ENCODE peak calls at places on chromosomes 11 and 22, in eight cellular contexts. D is BJ, Q is lung, L is cardiac fibroblast, P is adrenal gland, C is foreskin fibroblast, R is fibroblast of lung, J is choroid plexus epithelial cell. H is an unnamed sample.

GRCh38 chr22:22745225-22746060 is 101.0 kb downstream of the GGTLC2 start:
- DNase-seq in C (peak), R (no peak), L (peak), Q (no peak), J (peak), P (peak), D (no peak), H (no peak)

GRCh38 chr11:70326365-70326803 is 55.9 kb downstream of the PPFIA1 start:
- DNase-seq in C (peak), Q (no peak), R (no peak), P (peak), L (peak), J (peak), D (peak), H (peak)

GRCh38 chr22:23047265-23047664 is 23.1 kb upstream of the GNAZ start:
- DNase-seq in Q (no peak), L (peak), C (no peak), R (no peak), P (no peak), D (no peak), J (no peak), H (no peak)

GRCh38 chr22:44622685-44623084 is 79.3 kb upstream of the PRR5 start:
- DNase-seq in C (no peak), D (no peak), J (no peak), Q (no peak), L (no peak), R (no peak), P (no peak), H (no peak)

GRCh38 chr22:37462983-37463382 is 23.2 kb downstream of the MFNG start:
- DNase-seq in C (peak), D (no peak), P (peak), R (no peak), Q (no peak), J (peak), L (peak), H (no peak)

GRCh38 chr22:18952022-18952421 is 15.9 kb upstream of the PRODH start:
- DNase-seq in P (no peak), D (no peak), R (no peak), C (no peak), L (no peak), Q (no peak), J (no peak), H (no peak)

GRCh38 chr22:40451230-40451629 is 80.8 kb downstream of the SGSM3 start:
- DNase-seq in Q (no peak), P (no peak), C (no peak), D (no peak), J (no peak), R (no peak), L (no peak), H (no peak)

GRCh38 chr22:31329029-31329428 is 17.1 kb downstream of the PATZ1 start:
- DNase-seq in P (no peak), L (no peak), Q (no peak), J (peak), C (no peak), R (peak), D (no peak), H (no peak)

GRCh38 chr11:69981119-69981770 is 96.9 kb upstream of the ANO1 start:
- DNase-seq in C (no peak), R (no peak), Q (no peak), J (no peak), P (no peak), L (no peak), D (no peak), H (no peak)

GRCh38 chr11:44564198-44564597 is 1.3 kb upstream of the CD82 start:
- DNase-seq in Q (no peak), C (no peak), L (no peak), R (peak), J (no peak), P (peak), D (no peak), H (no peak)
- H3K4me3 ChIP-seq in Q (no peak), C (no peak), L (no peak), R (no peak), J (no peak), P (peak), D (no peak), H (no peak)

DNA sequence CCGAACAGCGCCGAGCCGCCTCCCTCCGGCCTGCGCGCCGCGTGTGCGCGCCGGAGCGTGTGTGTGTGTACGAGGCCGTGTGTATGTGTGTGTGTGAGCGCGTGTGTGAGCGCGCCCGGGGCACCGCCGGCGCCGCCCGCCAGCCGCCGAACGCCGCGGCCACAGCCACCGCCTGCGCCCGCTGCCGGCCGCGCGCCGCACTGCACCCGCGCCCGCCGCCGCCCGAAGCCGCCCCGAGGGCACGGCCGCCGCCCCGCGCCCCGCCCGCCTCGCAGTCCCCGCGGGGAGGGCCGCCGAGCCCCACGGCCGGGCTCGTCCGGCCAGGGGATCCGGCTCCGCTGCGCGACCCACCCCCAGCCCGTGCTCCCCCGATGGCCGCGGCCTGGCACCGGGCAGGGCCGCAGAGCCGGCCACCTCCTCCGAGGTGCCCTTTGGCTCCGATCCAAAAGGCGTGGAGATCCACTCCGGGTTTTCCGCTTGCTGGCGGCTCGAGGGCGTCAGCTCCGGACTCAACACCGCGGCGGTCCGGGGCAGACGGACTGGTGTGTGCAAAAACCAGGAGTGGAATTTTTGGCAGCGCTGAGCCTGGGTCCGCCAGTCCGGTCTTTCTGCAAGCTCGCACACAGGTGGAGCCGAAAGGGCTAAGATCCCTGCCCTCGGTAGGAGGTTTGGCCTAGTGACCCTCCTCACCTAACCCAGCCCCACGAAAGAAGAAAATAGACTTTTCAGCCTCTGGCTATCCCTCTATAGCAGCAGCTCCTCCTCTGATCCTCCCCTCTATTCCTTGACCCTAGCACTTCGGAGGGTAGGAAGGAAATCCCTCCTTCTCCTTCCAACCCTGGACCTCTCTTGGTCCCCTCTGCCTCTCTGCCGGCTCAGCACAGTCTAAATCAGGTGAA is at the start of gene SYT7:
- DNase-seq in Q (peak), L (peak), J (peak), R (peak), C (peak), P (peak), D (peak), H (peak)
- TF ChIP-seq CTCF in Q (peak), L (no peak), J (peak), R (no peak), C (no peak), P (no peak), D (no peak), H (peak)

DNA sequence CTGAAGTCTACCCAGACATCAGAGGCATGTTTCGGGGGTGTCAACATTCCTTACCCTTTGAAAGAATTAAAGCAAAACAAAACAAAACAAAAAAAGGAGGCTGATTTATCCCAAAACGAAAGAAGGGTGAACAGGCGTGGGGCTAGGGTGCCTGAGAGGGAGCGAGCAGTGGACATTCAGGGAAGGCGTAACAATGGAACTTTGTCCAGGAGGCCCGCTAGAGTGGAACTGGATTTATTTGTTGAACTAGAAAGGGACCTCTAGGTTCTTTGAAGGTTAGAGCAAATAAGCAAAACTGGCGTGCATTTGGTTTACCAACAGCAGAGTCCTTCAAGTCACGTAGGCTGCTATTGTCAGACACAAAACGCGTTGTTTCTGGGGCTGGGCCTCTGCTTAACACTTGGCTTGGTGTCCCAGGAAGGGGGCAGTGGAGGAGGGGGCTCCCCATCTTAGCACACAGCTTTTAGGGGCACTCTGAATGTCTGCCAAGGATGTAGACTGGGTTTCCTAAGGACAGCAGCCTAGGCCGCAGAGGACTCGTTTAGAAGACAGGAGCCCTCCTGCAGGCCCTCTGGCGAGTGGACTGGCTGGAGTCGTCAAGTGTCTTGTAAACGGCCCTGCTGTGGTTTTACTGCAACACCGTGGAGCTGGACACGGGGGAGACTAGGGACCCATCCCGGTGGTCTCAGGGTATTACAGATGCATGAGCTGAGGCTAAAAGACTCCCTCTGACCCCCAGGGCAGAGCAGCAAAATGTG is 203.7 kb upstream of the SORL1-AS1 start:
- DNase-seq in J (peak), C (peak), P (no peak), L (no peak), D (no peak), Q (no peak), R (peak), H (no peak)
- H3K4me3 ChIP-seq in J (peak), C (peak), P (peak), L (no peak), D (no peak), Q (no peak), R (peak), H (peak)

DNA sequence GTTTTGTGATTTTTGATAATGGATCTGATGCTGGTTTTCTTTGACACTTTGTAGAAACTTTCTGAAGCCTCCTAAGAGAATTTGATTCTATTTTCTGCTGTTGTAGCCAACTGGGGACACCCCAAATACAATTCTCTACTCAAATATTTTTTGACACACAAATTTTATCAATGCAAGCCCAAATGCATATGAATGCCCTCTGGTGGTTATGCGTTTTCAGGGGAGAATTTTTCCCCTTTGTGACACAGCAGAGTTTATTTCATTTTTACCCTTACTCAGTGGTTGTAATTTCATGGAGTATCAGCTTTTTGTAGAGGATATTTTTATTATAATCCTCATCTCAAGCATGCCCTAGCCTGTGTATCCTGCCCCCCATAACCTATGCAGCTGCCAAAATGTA is 44.7 kb upstream of the MTMR2 start:
- DNase-seq in C (peak), Q (no peak), R (no peak), D (no peak), P (no peak), L (no peak), J (peak), H (no peak)
- TF ChIP-seq CTCF in C (peak), Q (no peak), R (peak), D (peak), P (no peak), L (peak), J (peak), H (peak)

GRCh38 chr11:96215094-96215782 is 127.8 kb downstream of the MAML2 start:
- DNase-seq in R (peak), J (peak), D (no peak), Q (no peak), L (peak), C (peak), P (peak), H (no peak)
- H3K4me3 ChIP-seq in R (no peak), J (no peak), D (no peak), Q (no peak), L (no peak), C (no peak), P (no peak), H (no peak)

GRCh38 chr11:57460017-57460755 is at the start of gene RTN4RL2:
- DNase-seq in P (peak), D (no peak), L (peak), C (peak), Q (peak), R (peak), J (peak), H (no peak)
- TF ChIP-seq CTCF in P (no peak), D (peak), L (no peak), C (no peak), Q (no peak), R (peak), J (peak), H (peak)

DNA sequence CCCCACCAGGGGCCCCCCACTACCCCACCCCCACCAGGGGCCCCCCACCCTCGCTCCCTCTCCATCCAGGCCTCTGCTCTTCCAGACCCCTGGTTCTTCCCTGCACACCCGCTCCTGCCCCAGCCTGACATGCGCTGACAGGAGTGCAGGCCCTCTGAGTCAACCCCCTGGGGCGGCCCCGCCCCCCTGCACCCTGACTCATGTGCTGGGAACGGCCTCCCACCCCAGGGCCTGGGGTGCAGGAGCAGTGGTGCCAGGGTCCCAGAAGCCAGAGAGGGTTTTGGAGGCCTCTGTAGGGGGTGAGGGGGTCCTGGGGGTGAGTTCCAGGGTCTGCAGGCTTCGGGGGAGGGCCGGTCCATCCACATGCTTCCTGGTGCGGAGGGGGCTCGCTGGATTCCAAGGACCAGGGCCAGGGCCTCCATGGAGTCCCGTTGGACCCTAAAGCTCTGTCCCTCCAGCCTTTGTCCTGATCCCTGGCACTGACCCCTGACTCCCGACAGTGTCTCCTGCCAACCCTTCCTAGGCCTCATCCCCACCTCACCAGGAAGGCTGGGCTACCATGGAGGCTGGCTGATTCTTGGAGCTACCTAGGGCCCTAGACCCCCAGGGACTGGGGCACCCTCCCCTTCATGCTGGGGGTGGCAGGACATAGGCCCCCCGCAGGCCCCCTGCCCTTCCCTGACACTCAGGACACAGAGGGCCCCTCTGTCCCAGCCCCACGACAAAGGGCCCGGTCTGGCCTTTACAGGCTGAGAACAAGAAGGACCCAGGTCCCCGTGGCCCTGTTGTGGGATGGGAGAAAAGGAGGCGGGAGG is 583 bp upstream of the PKP3 start:
- DNase-seq in R (peak), C (peak), L (peak), J (peak), P (peak), D (peak), Q (no peak), H (no peak)
- H3K4me3 ChIP-seq in R (no peak), C (no peak), L (no peak), J (no peak), P (no peak), D (no peak), Q (no peak), H (no peak)

DNA sequence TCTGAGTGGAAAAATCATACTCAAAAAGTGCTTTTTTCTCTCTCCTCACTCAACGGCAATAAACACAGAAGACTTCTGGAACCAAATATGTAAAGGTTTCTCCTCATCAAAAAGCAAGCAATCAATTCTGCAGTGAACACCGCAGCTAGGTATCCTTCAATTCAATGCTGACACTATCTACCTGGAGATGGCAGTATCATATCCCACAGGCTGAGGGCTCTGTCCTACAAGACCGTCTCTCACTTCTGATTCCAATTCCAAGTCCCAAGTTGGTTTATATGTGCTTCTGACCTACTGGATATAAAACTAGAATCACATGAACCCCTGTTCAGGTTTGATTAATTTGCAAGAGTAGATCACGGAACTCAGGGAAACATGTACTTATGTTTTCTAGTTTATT is 59.7 kb upstream of the LUZP2 start:
- DNase-seq in P (no peak), R (no peak), Q (no peak), D (no peak), L (no peak), J (no peak), C (no peak), H (no peak)
- TF ChIP-seq CTCF in P (no peak), R (no peak), Q (no peak), D (no peak), L (no peak), J (no peak), C (no peak), H (no peak)

H was measured in AG04449.